ENCODE peak calls at places on chromosomes 4 and X, in five cellular contexts. P is RWPE1; B is hepatocyte; K is CD4-positive, alpha-beta T cell; M is tibial nerve. E is an unnamed sample.

GRCh38 chr4:156954598-156954997 is 17.0 kb downstream of the PDGFC start:
- DNase-seq in P (no peak), B (no peak), K (no peak), M (no peak), E (no peak)

GRCh38 chrX:31656013-31656412 is 584.2 kb upstream of the FTHL17 start:
- DNase-seq in P (no peak), B (no peak), K (no peak), M (no peak), E (no peak)

GRCh38 chr4:128831526-128832252 is 22.2 kb downstream of the JADE1 start:
- DNase-seq in P (no peak), B (peak; percentile 49), K (no peak), M (no peak), E (no peak)

GRCh38 chr4:58435871-58436270 is 1325.7 kb upstream of the IGFBP7 start:
- DNase-seq in P (no peak), B (no peak), K (no peak), M (no peak), E (no peak)

GRCh38 chr4:100977746-100978397 is 369.5 kb downstream of the PPP3CA start:
- DNase-seq in P (no peak), B (no peak), K (no peak), M (no peak), E (no peak)

GRCh38 chrX:148135738-148136137 is 154.6 kb downstream of the FMR1NB start:
- DNase-seq in P (peak; percentile 8), B (no peak), K (no peak), M (no peak), E (no peak)

GRCh38 chr4:3368841-3369760 is 72.7 kb upstream of the HGFAC start:
- DNase-seq in P (no peak), B (no peak), K (no peak), M (no peak), E (no peak)

GRCh38 chr4:180587379-180587778 is 1655.8 kb upstream of the TENM3 start:
- DNase-seq in P (no peak), B (no peak), K (no peak), M (no peak), E (no peak)

GRCh38 chr4:105923507-105924238 is 28.4 kb downstream of the NPNT start:
- DNase-seq in P (peak; percentile 32), B (peak; percentile 78), K (no peak), M (no peak), E (no peak)

GRCh38 chrX:120309873-120310730 is 1.2 kb downstream of the TMEM255A start:
- DNase-seq in P (peak; percentile 53), B (peak; percentile 22), K (no peak), M (no peak), E (no peak)

GRCh38 chr4:5753766-5754528 is 42.9 kb downstream of the EVC start:
- DNase-seq in P (peak; percentile 70), B (peak; percentile 19), K (no peak), M (no peak), E (no peak)

GRCh38 chr4:107893171-107894137 is 37.9 kb upstream of the CYP2U1 start:
- DNase-seq in P (no peak), B (no peak), K (no peak), M (no peak), E (no peak)

GRCh38 chr4:153205757-153206156 is 1.5 kb downstream of the TRIM2 start:
- DNase-seq in P (peak; percentile 62), B (peak; percentile 92), K (no peak), M (no peak), E (no peak)

GRCh38 chr4:37999000-37999745 is 39.0 kb downstream of the PTTG2 start:
- DNase-seq in P (no peak), B (peak; percentile 25), K (no peak), M (no peak), E (no peak)

GRCh38 chr4:48017108-48017527 is 546 bp downstream of the NIPAL1 start:
- DNase-seq in P (peak; percentile 80), B (peak; percentile 91), K (no peak), M (no peak), E (no peak)

GRCh38 chr4:66340286-66340893 is 670.1 kb upstream of the EPHA5 start:
- DNase-seq in P (no peak), B (no peak), K (no peak), M (no peak), E (no peak)

GRCh38 chrX:41381685-41382084 is 47.7 kb downstream of the DDX3X start:
- DNase-seq in P (peak; percentile 61), B (peak; percentile 67), K (no peak), M (no peak), E (no peak)

GRCh38 chrX:56802921-56803848 is 74.1 kb downstream of the NBDY start:
- DNase-seq in P (no peak), B (peak; percentile 61), K (peak; percentile 58), M (peak; percentile 22), E (no peak)

GRCh38 chr4:179536694-179537093 is 2094.5 kb upstream of the AGA start:
- DNase-seq in P (no peak), B (no peak), K (no peak), M (no peak), E (no peak)

GRCh38 chr4:7410470-7410869 is 24.3 kb downstream of the PSAPL1 start:
- DNase-seq in P (no peak), B (no peak), K (no peak), M (no peak), E (no peak)

GRCh38 chrX:143635915-143636314 is at the start of gene SLITRK4:
- DNase-seq in P (no peak), B (peak; percentile 40), K (no peak), M (no peak), E (no peak)

GRCh38 chr4:6782147-6782845 is at the start of gene KIAA0232:
- DNase-seq in P (peak; percentile 89), B (peak; percentile 97), K (peak; percentile 88), M (peak; percentile 82), E (peak; percentile 39)

GRCh38 chrX:140918398-140919043 is 83.9 kb upstream of the SPANXB1 start:
- DNase-seq in P (peak; percentile 3), B (peak; percentile 67), K (no peak), M (no peak), E (no peak)

GRCh38 chr4:187183351-187183750 is 459.7 kb upstream of the FAT1 start:
- DNase-seq in P (no peak), B (no peak), K (no peak), M (no peak), E (no peak)

DNA sequence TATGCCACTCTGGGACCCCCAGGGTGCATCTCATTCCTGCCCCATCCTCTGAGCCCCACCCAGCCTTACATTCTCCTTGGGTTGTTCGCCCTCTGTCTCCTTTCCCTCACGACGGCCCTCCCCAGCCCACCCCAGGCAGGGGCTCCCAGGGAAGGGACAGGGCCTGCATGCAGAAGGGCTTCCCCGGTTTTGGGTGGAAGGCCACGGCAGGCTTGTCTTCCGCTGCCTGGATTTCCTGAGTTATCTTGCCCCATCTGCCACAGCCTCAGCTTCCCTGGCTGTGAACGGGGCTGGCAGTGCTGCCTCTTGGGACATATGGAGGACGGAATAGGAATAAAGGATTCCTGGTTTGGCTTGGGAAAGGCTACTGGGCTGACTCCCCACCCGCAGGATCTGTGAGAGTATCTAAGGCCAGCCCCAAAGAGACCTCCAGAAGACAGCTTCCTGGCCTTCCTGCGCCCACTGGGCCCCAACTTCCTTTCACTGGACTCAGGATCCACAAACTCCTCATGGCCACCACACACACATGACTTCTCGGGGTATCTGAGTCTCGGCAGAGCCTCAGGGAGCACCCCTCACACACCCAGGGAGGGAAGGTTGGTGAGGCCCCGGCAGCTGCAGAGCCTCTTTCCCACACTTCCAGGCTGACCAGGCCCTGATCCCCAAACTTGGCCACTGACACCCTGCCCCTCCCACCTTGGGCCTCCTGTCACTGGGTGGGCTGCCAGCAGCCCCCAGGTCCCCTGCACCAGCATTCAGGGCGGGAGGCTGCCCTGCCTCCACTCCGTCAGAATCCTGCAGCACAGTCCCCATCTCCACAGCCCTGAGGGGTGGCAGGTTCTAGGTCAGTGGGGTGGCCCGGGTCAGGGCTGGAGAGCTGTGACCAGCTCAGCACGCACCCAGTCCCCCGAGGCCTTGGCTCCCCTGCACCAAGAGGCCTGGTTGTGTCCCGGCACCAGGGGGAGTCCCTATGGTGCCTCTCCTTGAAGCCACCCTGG is 3.5 kb upstream of the MXD4 start:
- DNase-seq in P (no peak), B (no peak), K (no peak), M (no peak), E (no peak)
- TF ChIP-seq CTCF in P (no peak), B (no peak), K (no peak), M (no peak), E (no peak)

DNA sequence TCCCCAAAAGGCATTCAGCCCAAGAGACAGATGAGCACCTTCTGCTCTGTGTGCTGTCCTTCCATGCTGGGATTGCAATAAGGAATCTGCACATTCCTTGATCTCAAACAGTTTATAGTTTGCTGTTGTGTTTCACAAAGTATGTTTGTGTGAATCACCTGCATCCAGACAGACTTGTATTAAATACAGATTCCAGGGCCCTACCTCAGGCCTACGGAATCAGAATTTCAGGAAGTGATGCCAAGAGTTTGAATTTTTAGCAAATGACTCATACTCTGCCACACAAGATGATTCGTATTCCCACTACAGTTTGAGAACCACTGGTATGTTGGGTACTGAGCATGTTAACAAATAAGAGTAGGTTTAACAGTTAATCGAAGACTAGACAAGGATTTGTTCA is 7.0 kb downstream of the VAMP7 start:
- DNase-seq in P (peak; percentile 6), B (peak; percentile 11), K (no peak), M (no peak), E (no peak)
- H3K27ac ChIP-seq in P (no peak overlapping the region), B (peak overlapping the region; percentile 0), K (no peak overlapping the region), M (no peak overlapping the region), E (no peak overlapping the region)

GRCh38 chr4:184473515-184474260 is 662 bp downstream of the IRF2 start:
- DNase-seq in P (peak; percentile 26), B (peak; percentile 64), K (peak; percentile 42), M (no peak), E (no peak)

GRCh38 chr4:184473265-184473514 is 1.2 kb downstream of the IRF2 start:
- DNase-seq in P (no peak), B (no peak), K (no peak), M (no peak), E (no peak)

GRCh38 chr4:184472540-184473264 is 1.6 kb downstream of the IRF2 start:
- DNase-seq in P (peak; percentile 55), B (peak; percentile 91), K (peak; percentile 26), M (peak; percentile 47), E (peak; percentile 30)

GRCh38 chr4:184475096-184475461 is 729 bp upstream of the IRF2 start:
- DNase-seq in P (peak; percentile 34), B (peak; percentile 65), K (peak; percentile 16), M (no peak), E (peak; percentile 7)

DNA sequence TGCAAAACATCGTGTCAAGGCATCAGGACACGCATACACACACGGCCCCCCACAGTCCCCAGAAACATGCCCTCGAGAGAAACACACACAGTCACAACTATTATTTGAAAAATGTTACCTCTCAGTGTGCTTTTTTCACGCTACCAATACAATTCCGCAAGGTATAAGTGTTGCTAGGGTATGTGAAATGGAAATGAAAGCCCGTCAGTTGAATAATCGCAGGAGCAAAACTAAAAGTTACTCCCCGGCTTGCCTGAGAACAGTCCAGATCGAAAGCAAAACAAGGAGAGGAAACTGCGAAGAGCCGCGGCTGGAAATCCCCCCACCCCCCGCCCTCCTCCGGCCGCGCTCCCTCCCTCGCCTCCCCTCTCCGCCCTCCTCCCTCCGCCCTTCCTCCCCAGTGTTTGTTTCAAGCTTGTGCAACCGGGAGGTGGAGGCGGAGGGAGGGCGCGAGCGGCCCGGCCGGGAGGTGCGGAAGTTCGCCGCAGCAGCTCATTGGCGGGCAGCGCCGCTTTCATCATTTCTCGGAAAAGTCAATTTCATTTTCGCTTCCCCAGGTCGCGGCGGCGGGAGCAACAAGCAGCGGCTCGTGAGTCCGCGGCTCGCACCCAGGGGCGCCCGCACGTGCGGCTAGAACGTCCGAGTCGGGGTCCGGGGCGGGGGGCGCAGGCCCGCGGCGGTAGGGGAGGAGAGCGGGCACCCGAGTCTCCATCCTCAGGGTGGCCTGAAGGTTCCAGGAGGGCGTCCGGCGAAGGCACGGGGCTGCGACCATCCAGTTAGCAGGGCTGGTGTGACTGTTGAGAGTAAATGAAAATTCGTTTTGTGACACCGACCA is at the start of gene IRF2:
- DNase-seq in P (peak; percentile 98), B (peak; percentile 98), K (peak; percentile 96), M (peak; percentile 91), E (peak; percentile 83)
- TF ChIP-seq CTCF in P (no peak), B (no peak), K (no peak), M (peak; percentile 4), E (peak; percentile 28)

GRCh38 chrX:110394653-110395052 is 36.0 kb downstream of the RTL9 start:
- DNase-seq in P (peak; percentile 62), B (peak; percentile 39), K (no peak), M (no peak), E (no peak)
- H3K27ac ChIP-seq in P (peak overlapping the region; percentile 84), B (peak overlapping the region; percentile 71), K (no peak overlapping the region), M (no peak overlapping the region), E (peak overlapping the region; percentile 58)

E was measured in esophagus squamous epithelium.